ENCODE peak calls at places on chromosomes 5 and 9, in five cellular contexts. One of them, this sample, is unnamed.

GRCh38 chr5:133438487-133438886 is 173.9 kb downstream of the FSTL4 start:
- DNase-seq in RWPE2: no peak
- DNase-seq in SK-N-SH: no peak
- DNase-seq in H1: no peak
- DNase-seq in AG04450: no peak
- DNase-seq in this sample: no peak

GRCh38 chr5:51651889-51652288 is 268.6 kb downstream of the ISL1 start:
- DNase-seq in RWPE2: no peak
- DNase-seq in SK-N-SH: no peak
- DNase-seq in H1: no peak
- DNase-seq in AG04450: no peak
- DNase-seq in this sample: peak; percentile 79

GRCh38 chr5:168651654-168652053 is 72.5 kb upstream of the PANK3 start:
- DNase-seq in RWPE2: no peak
- DNase-seq in SK-N-SH: no peak
- DNase-seq in H1: no peak
- DNase-seq in AG04450: no peak
- DNase-seq in this sample: peak; percentile 83

GRCh38 chr9:30065888-30066287 is 2318.6 kb upstream of the ACO1 start:
- DNase-seq in RWPE2: no peak
- DNase-seq in SK-N-SH: no peak
- DNase-seq in H1: no peak
- DNase-seq in AG04450: no peak
- DNase-seq in this sample: no peak

GRCh38 chr9:96078866-96079505 is 203.5 kb downstream of the ERCC6L2 start:
- DNase-seq in RWPE2: no peak
- DNase-seq in SK-N-SH: no peak
- DNase-seq in H1: no peak
- DNase-seq in AG04450: no peak
- DNase-seq in this sample: no peak

GRCh38 chr5:95959964-95960801 is 1.5 kb downstream of the ELL2 start:
- DNase-seq in RWPE2: no peak
- DNase-seq in SK-N-SH: peak; percentile 45
- DNase-seq in H1: no peak
- DNase-seq in AG04450: no peak
- DNase-seq in this sample: no peak

GRCh38 chr5:39486361-39486760 is 61.6 kb upstream of the DAB2 start:
- DNase-seq in RWPE2: no peak
- DNase-seq in SK-N-SH: no peak
- DNase-seq in H1: no peak
- DNase-seq in AG04450: no peak
- DNase-seq in this sample: no peak

GRCh38 chr5:126360467-126360866 is 62.7 kb upstream of the GRAMD2B start:
- DNase-seq in RWPE2: no peak
- DNase-seq in SK-N-SH: no peak
- DNase-seq in H1: no peak
- DNase-seq in AG04450: no peak
- DNase-seq in this sample: peak; percentile 87

GRCh38 chr9:99351647-99352046 is 129.6 kb downstream of the SEC61B start:
- DNase-seq in RWPE2: no peak
- DNase-seq in SK-N-SH: no peak
- DNase-seq in H1: no peak
- DNase-seq in AG04450: no peak
- DNase-seq in this sample: no peak

GRCh38 chr9:35237303-35237702 is 75.5 kb downstream of the UNC13B start:
- DNase-seq in RWPE2: no peak
- DNase-seq in SK-N-SH: no peak
- DNase-seq in H1: no peak
- DNase-seq in AG04450: no peak
- DNase-seq in this sample: no peak

GRCh38 chr5:9058161-9058560 is 487.7 kb downstream of the SEMA5A start:
- DNase-seq in RWPE2: no peak
- DNase-seq in SK-N-SH: no peak
- DNase-seq in H1: no peak
- DNase-seq in AG04450: no peak
- DNase-seq in this sample: peak; percentile 94

GRCh38 chr5:39208471-39208870 is 10.9 kb downstream of the FYB1 start:
- DNase-seq in RWPE2: no peak
- DNase-seq in SK-N-SH: no peak
- DNase-seq in H1: no peak
- DNase-seq in AG04450: no peak
- DNase-seq in this sample: no peak

GRCh38 chr5:154267516-154267915 is 77.0 kb downstream of the GALNT10 start:
- DNase-seq in RWPE2: no peak
- DNase-seq in SK-N-SH: no peak
- DNase-seq in H1: no peak
- DNase-seq in AG04450: no peak
- DNase-seq in this sample: no peak

GRCh38 chr5:92552206-92553160 is 1028.5 kb downstream of the NR2F1-AS1 start:
- DNase-seq in RWPE2: no peak
- DNase-seq in SK-N-SH: peak; percentile 5
- DNase-seq in H1: no peak
- DNase-seq in AG04450: peak; percentile 92
- DNase-seq in this sample: peak; percentile 92

GRCh38 chr5:62286834-62287611 is 19.0 kb upstream of the KIF2A start:
- DNase-seq in RWPE2: no peak
- DNase-seq in SK-N-SH: no peak
- DNase-seq in H1: no peak
- DNase-seq in AG04450: no peak
- DNase-seq in this sample: peak; percentile 37

GRCh38 chr5:16578474-16578883 is 38.3 kb downstream of the RETREG1 start:
- DNase-seq in RWPE2: no peak
- DNase-seq in SK-N-SH: peak; percentile 9
- DNase-seq in H1: no peak
- DNase-seq in AG04450: no peak
- DNase-seq in this sample: no peak

GRCh38 chr9:124261787-124262595 is 4.2 kb downstream of the NEK6 start:
- DNase-seq in RWPE2: no peak
- DNase-seq in SK-N-SH: no peak
- DNase-seq in H1: no peak
- DNase-seq in AG04450: no peak
- DNase-seq in this sample: no peak

GRCh38 chr5:168360521-168361285 is 69.3 kb downstream of the WWC1 start:
- DNase-seq in RWPE2: no peak
- DNase-seq in SK-N-SH: no peak
- DNase-seq in H1: no peak
- DNase-seq in AG04450: no peak
- DNase-seq in this sample: peak; percentile 68

GRCh38 chr5:310516-310915 is 11.0 kb upstream of the AHRR start:
- DNase-seq in RWPE2: no peak
- DNase-seq in SK-N-SH: no peak
- DNase-seq in H1: no peak
- DNase-seq in AG04450: no peak
- DNase-seq in this sample: no peak

GRCh38 chr5:139652788-139653241 is 4.7 kb downstream of the CXXC5 start:
- DNase-seq in RWPE2: no peak
- DNase-seq in SK-N-SH: no peak
- DNase-seq in H1: no peak
- DNase-seq in AG04450: no peak
- DNase-seq in this sample: no peak

GRCh38 chr5:34656001-34656699 is at the start of gene RAI14:
- DNase-seq in RWPE2: peak; percentile 89
- DNase-seq in SK-N-SH: peak; percentile 85
- DNase-seq in H1: peak; percentile 86
- DNase-seq in AG04450: peak; percentile 68
- DNase-seq in this sample: peak; percentile 83

GRCh38 chr9:35862328-35862727 is 7.9 kb downstream of the OR13J1 start:
- DNase-seq in RWPE2: no peak
- DNase-seq in SK-N-SH: no peak
- DNase-seq in H1: no peak
- DNase-seq in AG04450: no peak
- DNase-seq in this sample: no peak

GRCh38 chr5:53991942-53992341 is 318.4 kb downstream of the ARL15 start:
- DNase-seq in RWPE2: no peak
- DNase-seq in SK-N-SH: no peak
- DNase-seq in H1: no peak
- DNase-seq in AG04450: no peak
- DNase-seq in this sample: peak; percentile 14

GRCh38 chr9:68619636-68620035 is 79.0 kb upstream of the TMEM252 start:
- DNase-seq in RWPE2: no peak
- DNase-seq in SK-N-SH: no peak
- DNase-seq in H1: no peak
- DNase-seq in AG04450: no peak
- DNase-seq in this sample: peak; percentile 39

GRCh38 chr5:177490311-177490991 is 7.0 kb downstream of the PDLIM7 start:
- DNase-seq in RWPE2: no peak
- DNase-seq in SK-N-SH: no peak
- DNase-seq in H1: no peak
- DNase-seq in AG04450: no peak
- DNase-seq in this sample: no peak

GRCh38 chr5:177489119-177489716 is 8.2 kb downstream of the PDLIM7 start:
- DNase-seq in RWPE2: no peak
- DNase-seq in SK-N-SH: peak; percentile 56
- DNase-seq in H1: no peak
- DNase-seq in AG04450: no peak
- DNase-seq in this sample: no peak

GRCh38 chr5:177486256-177486655 is 11.1 kb downstream of the PDLIM7 start:
- DNase-seq in RWPE2: no peak
- DNase-seq in SK-N-SH: no peak
- DNase-seq in H1: no peak
- DNase-seq in AG04450: no peak
- DNase-seq in this sample: no peak

GRCh38 chr5:177487144-177487543 is 10.3 kb downstream of the PDLIM7 start:
- DNase-seq in RWPE2: no peak
- DNase-seq in SK-N-SH: no peak
- DNase-seq in H1: no peak
- DNase-seq in AG04450: no peak
- DNase-seq in this sample: no peak

DNA sequence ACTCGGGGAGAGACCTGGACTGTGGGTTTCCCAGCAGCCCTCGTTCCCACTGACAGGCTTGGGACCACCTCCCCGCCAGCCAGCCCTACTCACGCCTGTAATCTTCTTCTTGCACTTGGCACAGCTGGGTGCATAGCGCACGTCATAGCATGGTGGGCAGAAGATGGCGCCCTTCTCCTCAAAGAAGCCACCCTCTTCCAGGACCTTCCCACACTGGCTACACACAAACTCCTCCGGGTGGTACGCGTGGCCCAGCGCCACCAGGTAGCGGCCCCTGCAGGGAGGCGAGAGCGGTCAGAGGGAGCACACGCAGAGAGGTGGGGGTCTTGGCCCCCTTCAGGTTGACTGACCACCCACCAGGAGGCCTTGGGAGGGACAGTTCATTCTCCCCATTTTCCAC is 9.4 kb downstream of the PDLIM7 start:
- DNase-seq in RWPE2: no peak
- DNase-seq in SK-N-SH: peak; percentile 48
- DNase-seq in H1: no peak
- DNase-seq in AG04450: no peak
- DNase-seq in this sample: no peak
- TF ChIP-seq CTCF in RWPE2: peak; percentile 15
- TF ChIP-seq CTCF in SK-N-SH: no peak
- TF ChIP-seq CTCF in H1: no peak
- TF ChIP-seq CTCF in AG04450: no peak
- TF ChIP-seq CTCF in this sample: no peak

GRCh38 chr5:6432206-6432605 is 16.5 kb upstream of the UBE2QL1 start:
- DNase-seq in RWPE2: no peak
- DNase-seq in SK-N-SH: no peak
- DNase-seq in H1: no peak
- DNase-seq in AG04450: no peak
- DNase-seq in this sample: no peak

GRCh38 chr5:6434737-6435136 is 13.9 kb upstream of the UBE2QL1 start:
- DNase-seq in RWPE2: no peak
- DNase-seq in SK-N-SH: no peak
- DNase-seq in H1: no peak
- DNase-seq in AG04450: no peak
- DNase-seq in this sample: no peak

GRCh38 chr5:6431214-6432195 is 17.2 kb upstream of the UBE2QL1 start:
- DNase-seq in RWPE2: no peak
- DNase-seq in SK-N-SH: no peak
- DNase-seq in H1: no peak
- DNase-seq in AG04450: no peak
- DNase-seq in this sample: no peak

GRCh38 chr5:6427689-6428088 is 21.0 kb upstream of the UBE2QL1 start:
- DNase-seq in RWPE2: no peak
- DNase-seq in SK-N-SH: no peak
- DNase-seq in H1: no peak
- DNase-seq in AG04450: no peak
- DNase-seq in this sample: no peak

GRCh38 chr5:6430418-6431028 is 18.1 kb upstream of the UBE2QL1 start:
- DNase-seq in RWPE2: no peak
- DNase-seq in SK-N-SH: no peak
- DNase-seq in H1: no peak
- DNase-seq in AG04450: no peak
- DNase-seq in this sample: no peak
- H3K4me3 ChIP-seq in RWPE2: no peak overlapping the region
- H3K4me3 ChIP-seq in SK-N-SH: no peak overlapping the region
- H3K4me3 ChIP-seq in H1: no peak overlapping the region
- H3K4me3 ChIP-seq in AG04450: no peak overlapping the region
- H3K4me3 ChIP-seq in this sample: no peak overlapping the region

GRCh38 chr5:115389799-115390382 is 93.4 kb upstream of the CCDC112 start:
- DNase-seq in RWPE2: no peak
- DNase-seq in SK-N-SH: no peak
- DNase-seq in H1: peak; percentile 65
- DNase-seq in AG04450: no peak
- DNase-seq in this sample: peak; percentile 16
- TF ChIP-seq CTCF in RWPE2: peak; percentile 16
- TF ChIP-seq CTCF in SK-N-SH: peak; percentile 10
- TF ChIP-seq CTCF in H1: peak; percentile 92
- TF ChIP-seq CTCF in AG04450: no peak
- TF ChIP-seq CTCF in this sample: peak; percentile 41

GRCh38 chr5:115297043-115297442 is 589 bp upstream of the CCDC112 start:
- DNase-seq in RWPE2: no peak
- DNase-seq in SK-N-SH: no peak
- DNase-seq in H1: no peak
- DNase-seq in AG04450: no peak
- DNase-seq in this sample: peak; percentile 9
- H3K4me3 ChIP-seq in RWPE2: peak overlapping the region; percentile 11
- H3K4me3 ChIP-seq in SK-N-SH: no peak overlapping the region
- H3K4me3 ChIP-seq in H1: no peak overlapping the region
- H3K4me3 ChIP-seq in AG04450: peak overlapping the region; percentile 41
- H3K4me3 ChIP-seq in this sample: no peak overlapping the region

GRCh38 chr9:121638901-121639592 is 12.4 kb upstream of the DAB2IP start:
- DNase-seq in RWPE2: no peak
- DNase-seq in SK-N-SH: no peak
- DNase-seq in H1: no peak
- DNase-seq in AG04450: no peak
- DNase-seq in this sample: no peak

GRCh38 chr9:121641228-121641611 is 10.2 kb upstream of the DAB2IP start:
- DNase-seq in RWPE2: no peak
- DNase-seq in SK-N-SH: no peak
- DNase-seq in H1: no peak
- DNase-seq in AG04450: no peak
- DNase-seq in this sample: no peak

GRCh38 chr9:121639619-121640018 is 11.8 kb upstream of the DAB2IP start:
- DNase-seq in RWPE2: no peak
- DNase-seq in SK-N-SH: no peak
- DNase-seq in H1: no peak
- DNase-seq in AG04450: no peak
- DNase-seq in this sample: no peak

GRCh38 chr9:121640486-121641227 is 10.8 kb upstream of the DAB2IP start:
- DNase-seq in RWPE2: no peak
- DNase-seq in SK-N-SH: no peak
- DNase-seq in H1: no peak
- DNase-seq in AG04450: no peak
- DNase-seq in this sample: no peak

GRCh38 chr9:121640076-121640475 is 11.4 kb upstream of the DAB2IP start:
- DNase-seq in RWPE2: no peak
- DNase-seq in SK-N-SH: peak; percentile 75
- DNase-seq in H1: peak; percentile 86
- DNase-seq in AG04450: no peak
- DNase-seq in this sample: no peak
- TF ChIP-seq CTCF in RWPE2: peak; percentile 33
- TF ChIP-seq CTCF in SK-N-SH: peak; percentile 64
- TF ChIP-seq CTCF in H1: peak; percentile 58
- TF ChIP-seq CTCF in AG04450: peak; percentile 57
- TF ChIP-seq CTCF in this sample: peak; percentile 35